ENCODE peak calls at places on chromosomes 12 and 14, in six cellular contexts. One of them, this sample, is unnamed.

GRCh38 chr12:131052063-131052781 is 98.5 kb downstream of the ADGRD1 start:
- DNase-seq in germinal center: no peak
- DNase-seq in activated naive CD8-positive, alpha-beta T cell treated with anti-CD3 and anti-CD28 coated beads, Interleukin-2, amount 50 U/mL, for 24 hours: no peak
- DNase-seq in activated CD4-positive, alpha-beta T cell treated with anti-CD3 and anti-CD28 coated beads, Interleukin-2, amount 50 U/mL, for 1 hour: no peak
- DNase-seq in WERI-Rb-1: no peak
- DNase-seq in GM20000: no peak
- DNase-seq in this sample: no peak

GRCh38 chr14:35287481-35288013 is 4.6 kb upstream of the PSMA6 start:
- DNase-seq in WERI-Rb-1: no peak
- DNase-seq in activated naive CD8-positive, alpha-beta T cell treated with anti-CD3 and anti-CD28 coated beads, Interleukin-2, amount 50 U/mL, for 24 hours: peak; percentile 65
- DNase-seq in activated CD4-positive, alpha-beta T cell treated with anti-CD3 and anti-CD28 coated beads, Interleukin-2, amount 50 U/mL, for 1 hour: no peak
- DNase-seq in GM20000: no peak
- DNase-seq in germinal center: no peak
- DNase-seq in this sample: peak; percentile 52

GRCh38 chr14:51236314-51236713 is 3.7 kb upstream of the TMX1 start:
- DNase-seq in activated CD4-positive, alpha-beta T cell treated with anti-CD3 and anti-CD28 coated beads, Interleukin-2, amount 50 U/mL, for 1 hour: no peak
- DNase-seq in GM20000: no peak
- DNase-seq in WERI-Rb-1: no peak
- DNase-seq in germinal center: no peak
- DNase-seq in activated naive CD8-positive, alpha-beta T cell treated with anti-CD3 and anti-CD28 coated beads, Interleukin-2, amount 50 U/mL, for 24 hours: peak; percentile 14
- DNase-seq in this sample: no peak

GRCh38 chr12:110568752-110569151 is 14.4 kb downstream of the PPTC7 start:
- DNase-seq in activated CD4-positive, alpha-beta T cell treated with anti-CD3 and anti-CD28 coated beads, Interleukin-2, amount 50 U/mL, for 1 hour: no peak
- DNase-seq in GM20000: no peak
- DNase-seq in activated naive CD8-positive, alpha-beta T cell treated with anti-CD3 and anti-CD28 coated beads, Interleukin-2, amount 50 U/mL, for 24 hours: no peak
- DNase-seq in WERI-Rb-1: no peak
- DNase-seq in germinal center: no peak
- DNase-seq in this sample: no peak

GRCh38 chr12:116372815-116373214 is 95.3 kb upstream of the MED13L start:
- DNase-seq in activated CD4-positive, alpha-beta T cell treated with anti-CD3 and anti-CD28 coated beads, Interleukin-2, amount 50 U/mL, for 1 hour: no peak
- DNase-seq in GM20000: no peak
- DNase-seq in germinal center: no peak
- DNase-seq in activated naive CD8-positive, alpha-beta T cell treated with anti-CD3 and anti-CD28 coated beads, Interleukin-2, amount 50 U/mL, for 24 hours: no peak
- DNase-seq in WERI-Rb-1: no peak
- DNase-seq in this sample: no peak

GRCh38 chr14:33754264-33754663 is 196.6 kb downstream of the EGLN3 start:
- DNase-seq in WERI-Rb-1: no peak
- DNase-seq in activated naive CD8-positive, alpha-beta T cell treated with anti-CD3 and anti-CD28 coated beads, Interleukin-2, amount 50 U/mL, for 24 hours: no peak
- DNase-seq in GM20000: no peak
- DNase-seq in germinal center: no peak
- DNase-seq in activated CD4-positive, alpha-beta T cell treated with anti-CD3 and anti-CD28 coated beads, Interleukin-2, amount 50 U/mL, for 1 hour: no peak
- DNase-seq in this sample: no peak

GRCh38 chr12:2453076-2453806 is 341.5 kb upstream of the FKBP4 start:
- DNase-seq in activated naive CD8-positive, alpha-beta T cell treated with anti-CD3 and anti-CD28 coated beads, Interleukin-2, amount 50 U/mL, for 24 hours: no peak
- DNase-seq in GM20000: no peak
- DNase-seq in germinal center: no peak
- DNase-seq in WERI-Rb-1: peak; percentile 70
- DNase-seq in activated CD4-positive, alpha-beta T cell treated with anti-CD3 and anti-CD28 coated beads, Interleukin-2, amount 50 U/mL, for 1 hour: no peak
- DNase-seq in this sample: no peak

GRCh38 chr14:54600685-54601084 is 33.8 kb downstream of the SAMD4A start:
- DNase-seq in activated CD4-positive, alpha-beta T cell treated with anti-CD3 and anti-CD28 coated beads, Interleukin-2, amount 50 U/mL, for 1 hour: no peak
- DNase-seq in germinal center: no peak
- DNase-seq in activated naive CD8-positive, alpha-beta T cell treated with anti-CD3 and anti-CD28 coated beads, Interleukin-2, amount 50 U/mL, for 24 hours: no peak
- DNase-seq in WERI-Rb-1: no peak
- DNase-seq in GM20000: no peak
- DNase-seq in this sample: no peak

GRCh38 chr14:99427632-99428315 is 52.9 kb downstream of the SETD3 start:
- DNase-seq in activated naive CD8-positive, alpha-beta T cell treated with anti-CD3 and anti-CD28 coated beads, Interleukin-2, amount 50 U/mL, for 24 hours: no peak
- DNase-seq in WERI-Rb-1: peak; percentile 36
- DNase-seq in germinal center: no peak
- DNase-seq in activated CD4-positive, alpha-beta T cell treated with anti-CD3 and anti-CD28 coated beads, Interleukin-2, amount 50 U/mL, for 1 hour: no peak
- DNase-seq in GM20000: no peak
- DNase-seq in this sample: no peak

GRCh38 chr14:30337456-30337855 is 221.5 kb upstream of the G2E3 start:
- DNase-seq in GM20000: no peak
- DNase-seq in germinal center: no peak
- DNase-seq in activated naive CD8-positive, alpha-beta T cell treated with anti-CD3 and anti-CD28 coated beads, Interleukin-2, amount 50 U/mL, for 24 hours: no peak
- DNase-seq in WERI-Rb-1: no peak
- DNase-seq in activated CD4-positive, alpha-beta T cell treated with anti-CD3 and anti-CD28 coated beads, Interleukin-2, amount 50 U/mL, for 1 hour: no peak
- DNase-seq in this sample: no peak

GRCh38 chr12:114686421-114687268 is 2.7 kb upstream of the TBX3 start:
- DNase-seq in activated naive CD8-positive, alpha-beta T cell treated with anti-CD3 and anti-CD28 coated beads, Interleukin-2, amount 50 U/mL, for 24 hours: no peak
- DNase-seq in WERI-Rb-1: no peak
- DNase-seq in GM20000: no peak
- DNase-seq in germinal center: no peak
- DNase-seq in activated CD4-positive, alpha-beta T cell treated with anti-CD3 and anti-CD28 coated beads, Interleukin-2, amount 50 U/mL, for 1 hour: no peak
- DNase-seq in this sample: no peak

GRCh38 chr12:29241821-29242591 is 92.9 kb downstream of the FAR2 start:
- DNase-seq in GM20000: peak; percentile 47
- DNase-seq in activated naive CD8-positive, alpha-beta T cell treated with anti-CD3 and anti-CD28 coated beads, Interleukin-2, amount 50 U/mL, for 24 hours: no peak
- DNase-seq in activated CD4-positive, alpha-beta T cell treated with anti-CD3 and anti-CD28 coated beads, Interleukin-2, amount 50 U/mL, for 1 hour: no peak
- DNase-seq in WERI-Rb-1: peak; percentile 90
- DNase-seq in germinal center: no peak
- DNase-seq in this sample: no peak

GRCh38 chr14:22598896-22599244 is 770 bp downstream of the ABHD4 start:
- DNase-seq in WERI-Rb-1: peak; percentile 19
- DNase-seq in GM20000: peak; percentile 59
- DNase-seq in activated CD4-positive, alpha-beta T cell treated with anti-CD3 and anti-CD28 coated beads, Interleukin-2, amount 50 U/mL, for 1 hour: no peak
- DNase-seq in germinal center: peak; percentile 27
- DNase-seq in activated naive CD8-positive, alpha-beta T cell treated with anti-CD3 and anti-CD28 coated beads, Interleukin-2, amount 50 U/mL, for 24 hours: peak; percentile 34
- DNase-seq in this sample: no peak

GRCh38 chr14:72666610-72667009 is 227.3 kb downstream of the DPF3 start:
- DNase-seq in WERI-Rb-1: no peak
- DNase-seq in activated naive CD8-positive, alpha-beta T cell treated with anti-CD3 and anti-CD28 coated beads, Interleukin-2, amount 50 U/mL, for 24 hours: no peak
- DNase-seq in GM20000: no peak
- DNase-seq in germinal center: no peak
- DNase-seq in activated CD4-positive, alpha-beta T cell treated with anti-CD3 and anti-CD28 coated beads, Interleukin-2, amount 50 U/mL, for 1 hour: no peak
- DNase-seq in this sample: no peak

GRCh38 chr14:70183991-70184390 is 4.8 kb downstream of the SLC8A3 start:
- DNase-seq in WERI-Rb-1: no peak
- DNase-seq in activated naive CD8-positive, alpha-beta T cell treated with anti-CD3 and anti-CD28 coated beads, Interleukin-2, amount 50 U/mL, for 24 hours: no peak
- DNase-seq in activated CD4-positive, alpha-beta T cell treated with anti-CD3 and anti-CD28 coated beads, Interleukin-2, amount 50 U/mL, for 1 hour: no peak
- DNase-seq in germinal center: peak; percentile 52
- DNase-seq in GM20000: peak; percentile 44
- DNase-seq in this sample: no peak

GRCh38 chr12:121333747-121334146 is 18.5 kb downstream of the ANAPC5 start:
- DNase-seq in WERI-Rb-1: no peak
- DNase-seq in germinal center: no peak
- DNase-seq in activated CD4-positive, alpha-beta T cell treated with anti-CD3 and anti-CD28 coated beads, Interleukin-2, amount 50 U/mL, for 1 hour: no peak
- DNase-seq in activated naive CD8-positive, alpha-beta T cell treated with anti-CD3 and anti-CD28 coated beads, Interleukin-2, amount 50 U/mL, for 24 hours: no peak
- DNase-seq in GM20000: no peak
- DNase-seq in this sample: no peak

GRCh38 chr14:55662757-55663156 is 82.8 kb downstream of the KTN1 start:
- DNase-seq in germinal center: no peak
- DNase-seq in WERI-Rb-1: no peak
- DNase-seq in activated naive CD8-positive, alpha-beta T cell treated with anti-CD3 and anti-CD28 coated beads, Interleukin-2, amount 50 U/mL, for 24 hours: no peak
- DNase-seq in activated CD4-positive, alpha-beta T cell treated with anti-CD3 and anti-CD28 coated beads, Interleukin-2, amount 50 U/mL, for 1 hour: no peak
- DNase-seq in GM20000: no peak
- DNase-seq in this sample: no peak

This sample was measured in DND-41.